ENCODE peak calls at places on chromosomes 3 and 15, in five cellular contexts. One of them, this sample, is unnamed.

GRCh38 chr15:83356516-83357399 is 72.3 kb upstream of the BNC1 start:
- DNase-seq in K562: no peak
- DNase-seq in GM12892: no peak
- DNase-seq in transverse colon: no peak
- DNase-seq in sigmoid colon: no peak
- DNase-seq in this sample: no peak

GRCh38 chr3:16513141-16514020 is at the start of gene RFTN1:
- DNase-seq in GM12892: peak
- DNase-seq in sigmoid colon: no peak
- DNase-seq in transverse colon: peak
- DNase-seq in K562: peak
- DNase-seq in this sample: no peak

GRCh38 chr15:50685191-50685975 is 1.2 kb downstream of the TRPM7 start:
- DNase-seq in GM12892: no peak
- DNase-seq in K562: no peak
- DNase-seq in sigmoid colon: no peak
- DNase-seq in transverse colon: no peak
- DNase-seq in this sample: no peak

GRCh38 chr15:92492556-92492955 is 98.9 kb downstream of the ST8SIA2 start:
- DNase-seq in sigmoid colon: no peak
- DNase-seq in K562: no peak
- DNase-seq in GM12892: no peak
- DNase-seq in transverse colon: no peak
- DNase-seq in this sample: no peak

GRCh38 chr3:8766148-8766547 is 3.3 kb downstream of the OXTR start:
- DNase-seq in sigmoid colon: no peak
- DNase-seq in K562: no peak
- DNase-seq in GM12892: no peak
- DNase-seq in transverse colon: no peak
- DNase-seq in this sample: no peak

GRCh38 chr15:32844118-32844711 is 126.4 kb downstream of the GREM1 start:
- DNase-seq in transverse colon: no peak
- DNase-seq in sigmoid colon: no peak
- DNase-seq in GM12892: no peak
- DNase-seq in K562: peak
- DNase-seq in this sample: no peak

GRCh38 chr3:166518040-166518439 is 680.8 kb upstream of the BCHE start:
- DNase-seq in K562: no peak
- DNase-seq in sigmoid colon: no peak
- DNase-seq in GM12892: no peak
- DNase-seq in transverse colon: no peak
- DNase-seq in this sample: no peak

GRCh38 chr3:143295201-143296080 is 175.9 kb downstream of the CHST2 start:
- DNase-seq in GM12892: no peak
- DNase-seq in sigmoid colon: no peak
- DNase-seq in K562: no peak
- DNase-seq in transverse colon: no peak
- DNase-seq in this sample: no peak

GRCh38 chr3:11457126-11457525 is 184.9 kb downstream of the ATG7 start:
- DNase-seq in sigmoid colon: no peak
- DNase-seq in K562: no peak
- DNase-seq in transverse colon: no peak
- DNase-seq in GM12892: no peak
- DNase-seq in this sample: no peak

GRCh38 chr3:128619146-128619890 is 31.3 kb downstream of the RPN1 start:
- DNase-seq in K562: no peak
- DNase-seq in sigmoid colon: no peak
- DNase-seq in GM12892: no peak
- DNase-seq in transverse colon: no peak
- DNase-seq in this sample: no peak
- TF ChIP-seq POLR2A in K562: no peak
- TF ChIP-seq POLR2A in sigmoid colon: no peak
- TF ChIP-seq POLR2A in GM12892: no peak
- TF ChIP-seq POLR2A in transverse colon: no peak
- TF ChIP-seq POLR2A in this sample: no peak

DNA sequence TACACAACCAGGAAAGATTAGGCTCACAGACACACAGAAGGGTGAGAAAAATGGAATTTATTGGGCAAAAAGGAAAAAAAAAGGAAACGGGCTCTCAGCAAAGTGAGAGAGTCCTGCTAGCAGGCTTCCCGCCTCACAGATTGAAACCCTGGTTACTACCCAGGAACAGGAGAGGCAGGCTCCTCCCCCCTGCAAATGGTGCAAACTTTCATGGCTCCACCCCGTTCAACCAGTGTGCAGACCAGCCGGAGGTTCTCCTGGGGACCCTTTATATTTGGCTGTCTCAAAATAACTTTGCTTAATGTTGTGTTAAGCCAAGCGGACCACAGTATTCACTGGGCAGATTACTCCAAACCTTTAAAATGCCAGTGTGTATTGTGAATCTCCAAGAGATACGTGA is 40.3 kb downstream of the IL1RAP start:
- DNase-seq in GM12892: no peak
- DNase-seq in sigmoid colon: no peak
- DNase-seq in transverse colon: no peak
- DNase-seq in K562: no peak
- DNase-seq in this sample: no peak
- TF ChIP-seq POLR2AphosphoS5 in GM12892: no peak
- TF ChIP-seq POLR2AphosphoS5 in sigmoid colon: no peak
- TF ChIP-seq POLR2AphosphoS5 in transverse colon: no peak
- TF ChIP-seq POLR2AphosphoS5 in K562: no peak
- TF ChIP-seq POLR2AphosphoS5 in this sample: no peak

GRCh38 chr15:63372018-63372705 is 9.5 kb downstream of the CA12 start:
- DNase-seq in K562: peak
- DNase-seq in GM12892: no peak
- DNase-seq in transverse colon: no peak
- DNase-seq in sigmoid colon: peak
- DNase-seq in this sample: no peak
- TF ChIP-seq POLR2A in K562: no peak
- TF ChIP-seq POLR2A in GM12892: no peak
- TF ChIP-seq POLR2A in transverse colon: no peak
- TF ChIP-seq POLR2A in sigmoid colon: no peak
- TF ChIP-seq POLR2A in this sample: no peak

GRCh38 chr3:99846472-99846871 is 28.8 kb downstream of the CMSS1 start:
- DNase-seq in K562: no peak
- DNase-seq in GM12892: no peak
- DNase-seq in sigmoid colon: peak
- DNase-seq in transverse colon: no peak
- DNase-seq in this sample: no peak
- TF ChIP-seq POLR2AphosphoS5 in K562: no peak
- TF ChIP-seq POLR2AphosphoS5 in GM12892: no peak
- TF ChIP-seq POLR2AphosphoS5 in sigmoid colon: peak
- TF ChIP-seq POLR2AphosphoS5 in transverse colon: no peak
- TF ChIP-seq POLR2AphosphoS5 in this sample: no peak

DNA sequence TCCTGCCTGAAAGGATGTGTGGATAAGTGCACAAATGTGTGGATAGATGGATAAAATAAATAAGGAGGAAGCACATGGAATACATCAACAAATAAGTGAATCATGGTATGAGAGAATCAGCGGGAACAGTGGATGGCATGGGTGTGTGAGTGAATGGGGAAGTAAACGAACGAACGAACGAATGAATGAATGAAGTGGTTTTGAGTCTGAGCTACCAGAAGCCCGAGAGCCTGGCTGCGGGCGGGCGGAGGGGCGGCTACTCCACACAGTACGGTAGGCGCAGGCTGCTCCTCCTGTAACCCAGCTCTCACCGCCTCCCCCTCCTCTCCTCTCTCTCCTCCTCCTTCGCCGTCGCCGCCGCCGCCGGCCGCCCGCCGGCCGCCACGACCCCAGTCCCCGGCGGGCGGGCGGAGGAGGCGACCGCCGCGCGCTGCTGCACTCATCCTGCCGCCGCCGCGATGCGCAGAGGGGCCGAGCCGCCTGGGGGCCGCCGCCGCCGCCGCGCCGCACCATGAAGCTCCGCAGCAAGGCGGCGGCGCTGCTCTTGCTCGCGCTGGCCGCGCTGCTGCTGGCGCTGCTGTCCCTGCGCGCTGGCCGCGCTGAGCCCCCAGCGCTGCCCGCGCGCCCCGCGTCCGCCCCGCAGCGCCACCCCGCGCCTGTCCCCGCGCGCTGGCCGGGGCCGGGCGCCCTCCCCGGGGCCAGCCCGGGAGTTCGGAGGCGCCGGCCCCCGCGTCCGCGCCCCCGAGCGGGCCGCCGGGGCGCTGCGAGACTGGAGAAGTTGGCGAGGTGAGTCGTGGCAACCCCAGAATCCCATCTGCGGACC is at the start of gene GXYLT2:
- DNase-seq in transverse colon: peak
- DNase-seq in K562: peak
- DNase-seq in sigmoid colon: peak
- DNase-seq in GM12892: peak
- DNase-seq in this sample: peak
- TF ChIP-seq POLR2A in transverse colon: no peak
- TF ChIP-seq POLR2A in K562: no peak
- TF ChIP-seq POLR2A in sigmoid colon: no peak
- TF ChIP-seq POLR2A in GM12892: no peak
- TF ChIP-seq POLR2A in this sample: no peak

DNA sequence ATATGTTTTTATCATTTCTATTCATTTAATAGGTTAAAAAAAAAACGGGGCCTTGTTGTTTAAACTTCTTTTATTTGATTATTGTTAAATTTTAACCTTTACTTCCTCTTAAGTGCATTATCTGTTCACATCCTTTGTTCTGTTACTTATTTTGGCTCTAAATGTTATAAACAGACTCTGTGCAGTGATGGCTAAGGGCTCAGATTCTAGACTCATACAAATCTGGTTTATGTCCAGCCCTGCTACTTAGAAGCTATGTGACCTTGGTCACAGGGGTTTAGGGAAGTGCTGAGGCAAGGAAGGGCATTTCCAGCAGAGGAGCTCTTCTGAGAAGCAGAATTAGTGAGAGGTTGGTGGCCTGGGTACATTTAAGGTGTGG is 55.3 kb upstream of the VILL start:
- DNase-seq in GM12892: no peak
- DNase-seq in transverse colon: no peak
- DNase-seq in K562: no peak
- DNase-seq in sigmoid colon: no peak
- DNase-seq in this sample: no peak
- TF ChIP-seq POLR2AphosphoS5 in GM12892: no peak
- TF ChIP-seq POLR2AphosphoS5 in transverse colon: no peak
- TF ChIP-seq POLR2AphosphoS5 in K562: no peak
- TF ChIP-seq POLR2AphosphoS5 in sigmoid colon: peak
- TF ChIP-seq POLR2AphosphoS5 in this sample: no peak

GRCh38 chr3:58305882-58306661 is at the start of the genes HTD2 and RPP14:
- DNase-seq in transverse colon: peak
- DNase-seq in sigmoid colon: peak
- DNase-seq in GM12892: peak
- DNase-seq in K562: peak
- DNase-seq in this sample: peak
- TF ChIP-seq POLR2A in transverse colon: peak
- TF ChIP-seq POLR2A in sigmoid colon: peak
- TF ChIP-seq POLR2A in GM12892: peak
- TF ChIP-seq POLR2A in K562: peak
- TF ChIP-seq POLR2A in this sample: peak

GRCh38 chr3:52220380-52221026 is 4.9 kb downstream of the TLR9 start:
- DNase-seq in sigmoid colon: peak
- DNase-seq in transverse colon: peak
- DNase-seq in GM12892: peak
- DNase-seq in K562: peak
- DNase-seq in this sample: peak
- TF ChIP-seq POLR2AphosphoS5 in sigmoid colon: peak
- TF ChIP-seq POLR2AphosphoS5 in transverse colon: no peak
- TF ChIP-seq POLR2AphosphoS5 in GM12892: no peak
- TF ChIP-seq POLR2AphosphoS5 in K562: no peak
- TF ChIP-seq POLR2AphosphoS5 in this sample: peak

This sample was measured in prostate gland.